ENCODE peak calls at places on chromosomes 1 and 21, in four cellular contexts. K, N, A and W are unnamed samples.

GRCh38 chr1:112298558-112298957 is 97.5 kb upstream of the CTTNBP2NL start:
- DNase-seq in K (peak; percentile 87), N (peak; percentile 71), A (no peak), W (peak; percentile 69)

GRCh38 chr1:243520831-243521230 is 265.0 kb downstream of the SDCCAG8 start:
- DNase-seq in K (no peak), N (no peak), A (no peak), W (no peak)

GRCh38 chr1:15799004-15799867 is 8.2 kb downstream of the UQCRHL start:
- DNase-seq in K (peak; percentile 50), N (no peak), A (peak; percentile 74), W (no peak)

GRCh38 chr1:12464028-12464427 is 154.0 kb downstream of the DHRS3 start:
- DNase-seq in K (no peak), N (no peak), A (no peak), W (no peak)

GRCh38 chr1:182601416-182601786 is 2.8 kb downstream of the RGS16 start:
- DNase-seq in K (peak; percentile 80), N (peak; percentile 75), A (no peak), W (peak; percentile 80)

GRCh38 chr21:35172231-35172630 is 123.1 kb upstream of the RUNX1 start:
- DNase-seq in K (no peak), N (no peak), A (no peak), W (no peak)

GRCh38 chr21:36766511-36766910 is 67.6 kb downstream of the SIM2 start:
- DNase-seq in K (no peak), N (no peak), A (no peak), W (no peak)

GRCh38 chr1:68201546-68202238 is 30.6 kb downstream of the WLS start:
- DNase-seq in K (no peak), N (no peak), A (no peak), W (no peak)

GRCh38 chr1:27522860-27523665 is 33.1 kb upstream of the WASF2 start:
- DNase-seq in K (peak; percentile 60), N (peak; percentile 33), A (no peak), W (peak; percentile 29)

GRCh38 chr1:15334995-15335394 is 74.7 kb upstream of the EFHD2 start:
- DNase-seq in K (no peak), N (no peak), A (no peak), W (no peak)

GRCh38 chr1:228810855-228811654 is 75.8 kb downstream of the RHOU start:
- DNase-seq in K (no peak), N (no peak), A (no peak), W (no peak)

GRCh38 chr21:45854702-45855247 is 126.8 kb upstream of the COL6A1 start:
- DNase-seq in K (no peak), N (no peak), A (no peak), W (no peak)

GRCh38 chr1:181251001-181251712 is 162.7 kb downstream of the IER5 start:
- DNase-seq in K (no peak), N (no peak), A (no peak), W (no peak)

GRCh38 chr1:230906226-230906625 is 37.9 kb upstream of the C1orf198 start:
- DNase-seq in K (no peak), N (no peak), A (no peak), W (no peak)

GRCh38 chr1:226308166-226308722 is 720 bp downstream of the LIN9 start:
- DNase-seq in K (no peak), N (no peak), A (no peak), W (peak; percentile 52)

GRCh38 chr1:15189692-15190321 is 36.3 kb downstream of the TMEM51 start:
- DNase-seq in K (no peak), N (no peak), A (no peak), W (no peak)

GRCh38 chr1:231938211-231938610 is 311.6 kb downstream of the DISC1 start:
- DNase-seq in K (no peak), N (no peak), A (no peak), W (no peak)

GRCh38 chr1:169508432-169509338 is 22.9 kb upstream of the SLC19A2 start:
- DNase-seq in K (no peak), N (no peak), A (no peak), W (no peak)

GRCh38 chr1:115204529-115204928 is 115.2 kb upstream of the TSPAN2 start:
- DNase-seq in K (no peak), N (no peak), A (no peak), W (no peak)

GRCh38 chr1:26970810-26971209 is 10.5 kb upstream of the KDF1 start:
- DNase-seq in K (no peak), N (no peak), A (no peak), W (no peak)

GRCh38 chr1:247331526-247332214 is at the start of gene ZNF496:
- DNase-seq in K (peak; percentile 98), N (peak; percentile 76), A (peak; percentile 41), W (peak; percentile 85)

GRCh38 chr21:39802226-39802625 is 57.2 kb downstream of the IGSF5 start:
- DNase-seq in K (no peak), N (no peak), A (no peak), W (no peak)

GRCh38 chr1:34914958-34915357 is 14.5 kb downstream of the DLGAP3 start:
- DNase-seq in K (no peak), N (no peak), A (no peak), W (no peak)

GRCh38 chr1:167935252-167936067 is 1.0 kb upstream of the DCAF6 start:
- DNase-seq in K (peak; percentile 39), N (no peak), A (no peak), W (peak; percentile 20)

GRCh38 chr1:100412980-100413379 is 60.7 kb downstream of the CDC14A start:
- DNase-seq in K (no peak), N (no peak), A (no peak), W (no peak)

GRCh38 chr1:225523214-225523613 is 95.4 kb upstream of the LBR start:
- DNase-seq in K (no peak), N (no peak), A (no peak), W (no peak)

GRCh38 chr1:205963352-205963751 is 20.1 kb upstream of the SLC26A9 start:
- DNase-seq in K (no peak), N (no peak), A (no peak), W (no peak)